ENCODE peak calls at places on chromosomes 12 and 14, in five cellular contexts. D is kidney; Y is effector memory CD4-positive, alpha-beta T cell; V is endodermal cell; Z is OCI-LY7. I is an unnamed sample.
A peak's percentile ranks its signal among the peaks of the same experiment; 100 is the strongest.

GRCh38 chr12:90301734-90302133 is 593.1 kb upstream of the ATP2B1 start:
- DNase-seq in Z (no peak), D (no peak), V (no peak), Y (no peak), I (no peak)

GRCh38 chr12:94149781-94150482 is 1.6 kb downstream of the PLXNC1 start:
- DNase-seq in Y (no peak), D (peak; percentile 79), Z (no peak), V (peak; percentile 89), I (peak; percentile 12)

GRCh38 chr12:2052861-2053674 is at the start of gene CACNA1C:
- DNase-seq in V (peak; percentile 91), D (peak; percentile 87), Z (peak; percentile 16), Y (no peak), I (peak; percentile 42)

GRCh38 chr12:3491938-3492867 is 1.2 kb downstream of the PRMT8 start:
- DNase-seq in V (peak; percentile 96), D (peak; percentile 80), Z (no peak), Y (no peak), I (peak; percentile 5)

GRCh38 chr12:124025661-124026060 is 52.6 kb downstream of the ZNF664 start:
- DNase-seq in D (no peak), Y (no peak), V (peak; percentile 91), Z (no peak), I (no peak)

GRCh38 chr14:93023039-93023438 is 92.7 kb downstream of the ITPK1 start:
- DNase-seq in D (no peak), Y (no peak), V (peak; percentile 84), Z (peak; percentile 38), I (no peak)

GRCh38 chr14:65281991-65282908 is 130.3 kb upstream of the FUT8 start:
- DNase-seq in V (peak; percentile 91), D (no peak), Y (no peak), Z (peak; percentile 58), I (peak; percentile 77)

GRCh38 chr12:100899301-100899700 is 104.7 kb downstream of the ANO4 start:
- DNase-seq in D (no peak), Y (no peak), Z (no peak), V (no peak), I (no peak)

GRCh38 chr14:77763316-77763715 is 2.4 kb upstream of the SNW1 start:
- DNase-seq in V (no peak), D (no peak), Z (no peak), Y (no peak), I (no peak)
- H3K27ac ChIP-seq in V (no peak overlapping the region), D (no peak overlapping the region), Z (no peak overlapping the region), Y (no peak overlapping the region), I (no peak overlapping the region)

GRCh38 chr12:110317921-110318320 is 36.9 kb downstream of the ATP2A2 start:
- DNase-seq in Z (no peak), V (no peak), Y (no peak), D (no peak), I (no peak)
- H3K27ac ChIP-seq in Z (no peak overlapping the region), V (no peak overlapping the region), Y (no peak overlapping the region), D (no peak overlapping the region), I (no peak overlapping the region)

GRCh38 chr14:79043194-79043889 is 873.2 kb downstream of the NRXN3 start:
- DNase-seq in V (no peak), Z (no peak), Y (no peak), D (no peak), I (no peak)
- H3K27ac ChIP-seq in V (no peak overlapping the region), Z (no peak overlapping the region), Y (no peak overlapping the region), D (no peak overlapping the region), I (no peak overlapping the region)

GRCh38 chr12:31855427-31855826 is 103.8 kb upstream of the RESF1 start:
- DNase-seq in V (no peak), Z (no peak), Y (no peak), D (no peak), I (no peak)

GRCh38 chr12:31853977-31854376 is 105.2 kb upstream of the RESF1 start:
- DNase-seq in D (no peak), Y (no peak), Z (no peak), V (no peak), I (no peak)

GRCh38 chr12:31850268-31850667 is 108.9 kb upstream of the RESF1 start:
- DNase-seq in Z (peak; percentile 34), Y (no peak), V (no peak), D (no peak), I (no peak)

GRCh38 chr12:31849090-31849687 is 110.0 kb upstream of the RESF1 start:
- DNase-seq in Z (peak; percentile 85), D (no peak), Y (no peak), V (no peak), I (no peak)

GRCh38 chr12:31853520-31853919 is 105.7 kb upstream of the RESF1 start:
- DNase-seq in Y (no peak), Z (no peak), D (no peak), V (no peak), I (no peak)
- H3K27ac ChIP-seq in Y (no peak overlapping the region), Z (no peak overlapping the region), D (peak overlapping the region; percentile 45), V (no peak overlapping the region), I (no peak overlapping the region)

DNA sequence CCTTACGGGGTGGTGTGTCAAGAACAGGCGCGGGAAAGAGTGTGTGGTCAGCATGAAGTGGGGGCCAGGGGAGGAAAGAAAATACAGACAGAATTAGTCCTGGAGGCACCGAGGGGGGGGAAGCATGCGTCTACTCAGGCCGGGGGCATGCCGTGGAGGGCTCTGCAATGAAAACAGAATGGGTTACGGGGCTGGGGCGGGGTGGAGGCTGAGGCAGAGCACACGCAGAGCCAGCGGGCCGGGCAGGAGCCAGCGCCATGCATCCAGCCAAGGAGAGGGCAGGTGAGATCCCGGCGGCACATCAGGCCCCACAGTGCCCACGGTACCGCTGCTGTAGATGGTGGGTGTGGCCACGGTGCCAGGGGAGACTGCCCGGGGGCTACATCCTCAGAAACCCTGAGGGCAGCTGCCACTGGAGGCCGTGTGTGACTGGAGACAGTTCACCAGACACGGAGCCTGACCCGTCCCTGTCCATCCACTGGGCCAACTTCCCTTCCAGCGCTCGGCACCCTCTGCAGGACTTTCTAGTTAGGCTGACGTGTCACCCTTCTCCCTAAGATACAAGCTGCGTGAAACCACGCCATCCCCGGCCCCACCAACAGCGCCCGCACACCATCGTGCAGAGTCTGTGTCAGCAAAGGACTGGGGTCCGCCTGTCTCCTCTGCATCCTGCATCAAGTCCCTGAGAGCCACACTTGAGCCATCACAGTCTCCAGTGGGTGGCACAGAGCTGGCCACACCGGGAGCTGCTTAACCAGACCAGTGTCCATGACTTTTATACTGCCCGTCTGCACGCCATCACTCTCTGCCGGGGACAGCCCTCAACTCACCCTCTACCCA is 87.4 kb downstream of the PIWIL1 start:
- DNase-seq in V (peak; percentile 45), Z (no peak), Y (no peak), D (no peak), I (no peak)
- H3K27ac ChIP-seq in V (no peak overlapping the region), Z (no peak overlapping the region), Y (no peak overlapping the region), D (no peak overlapping the region), I (no peak overlapping the region)

GRCh38 chr14:52115286-52115685 is 46.4 kb upstream of the NID2 start:
- DNase-seq in D (no peak), Z (peak; percentile 1), Y (no peak), V (no peak), I (no peak)

GRCh38 chr14:52112336-52113018 is 43.6 kb upstream of the NID2 start:
- DNase-seq in V (no peak), Z (no peak), Y (no peak), D (no peak), I (no peak)

GRCh38 chr14:52106853-52107252 is 38.0 kb upstream of the NID2 start:
- DNase-seq in D (no peak), Y (no peak), Z (no peak), V (no peak), I (no peak)

GRCh38 chr14:52110441-52111086 is 41.7 kb upstream of the NID2 start:
- DNase-seq in V (no peak), Y (no peak), D (no peak), Z (no peak), I (no peak)

DNA sequence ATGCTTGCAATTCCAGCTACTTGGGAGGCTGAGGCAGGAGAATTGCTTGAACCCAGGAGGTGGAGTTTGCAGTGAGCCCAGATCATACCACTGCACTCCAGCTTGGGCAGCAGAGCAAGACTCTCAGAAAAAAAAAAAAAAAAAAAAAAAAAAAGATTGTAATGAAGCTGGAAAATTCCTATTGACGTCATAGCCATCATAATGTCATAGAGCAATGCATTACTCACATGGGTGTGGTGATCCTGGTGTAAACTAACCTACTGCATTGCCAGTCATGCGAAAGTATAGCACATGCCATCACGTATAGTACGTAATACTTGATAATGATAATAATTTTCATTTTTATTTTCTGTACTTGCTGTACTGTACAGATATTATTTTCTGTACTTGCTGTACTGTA is 42.7 kb upstream of the NID2 start:
- DNase-seq in Y (no peak), Z (no peak), V (no peak), D (no peak), I (no peak)
- H3K27ac ChIP-seq in Y (no peak overlapping the region), Z (no peak overlapping the region), V (no peak overlapping the region), D (no peak overlapping the region), I (no peak overlapping the region)

GRCh38 chr12:67826148-67826547 is 163.1 kb upstream of the IFNG-AS1 start:
- DNase-seq in Z (no peak), D (no peak), V (no peak), Y (no peak), I (no peak)
- H3K27ac ChIP-seq in Z (no peak overlapping the region), D (no peak overlapping the region), V (no peak overlapping the region), Y (no peak overlapping the region), I (no peak overlapping the region)